ENCODE peak calls at places on chromosomes 2 and 18, in four cellular contexts. T is germinal center, Q is nucleus accumbens, G is occipital lobe. L is an unnamed sample.

GRCh38 chr2:43790118-43790517 is 16.3 kb downstream of the DYNC2LI1 start:
- DNase-seq in T (no peak), Q (no peak), G (no peak), L (no peak)

GRCh38 chr2:99689135-99689742 is 199.4 kb upstream of the REV1 start:
- DNase-seq in T (no peak), Q (no peak), G (no peak), L (no peak)

GRCh38 chr2:16218651-16219050 is 278.3 kb downstream of the MYCN start:
- DNase-seq in T (peak), Q (no peak), G (no peak), L (no peak)

GRCh38 chr18:46877329-46877987 is 39.8 kb downstream of the PIAS2 start:
- DNase-seq in T (no peak), Q (no peak), G (no peak), L (no peak)

GRCh38 chr2:8957593-8957992 is 45.9 kb downstream of the MBOAT2 start:
- DNase-seq in T (no peak), Q (no peak), G (no peak), L (no peak)

GRCh38 chr18:3281456-3282400 is 19.8 kb downstream of the MYL12B start:
- DNase-seq in T (peak), Q (no peak), G (no peak), L (peak)

GRCh38 chr18:79394438-79395307 is 1.1 kb upstream of the NFATC1 start:
- DNase-seq in T (peak), Q (no peak), G (no peak), L (no peak)

GRCh38 chr2:96117701-96118588 is 1.6 kb upstream of the ADRA2B start:
- DNase-seq in T (peak), Q (no peak), G (no peak), L (no peak)

GRCh38 chr2:10944799-10945198 is 33.1 kb downstream of the KCNF1 start:
- DNase-seq in T (no peak), Q (no peak), G (no peak), L (no peak)

GRCh38 chr2:241443486-241444223 is 64.7 kb downstream of the STK25 start:
- DNase-seq in T (no peak), Q (no peak), G (no peak), L (no peak)

GRCh38 chr2:126909366-126909765 is 10.7 kb downstream of the TEX51 start:
- DNase-seq in T (no peak), Q (no peak), G (no peak), L (no peak)

GRCh38 chr2:191660575-191660974 is 17.4 kb upstream of the NABP1 start:
- DNase-seq in T (no peak), Q (no peak), G (no peak), L (no peak)

GRCh38 chr2:180015951-180016709 is 9.0 kb upstream of the CWC22 start:
- DNase-seq in T (no peak), Q (no peak), G (no peak), L (no peak)

GRCh38 chr2:73112026-73112912 is 479 bp downstream of the RAB11FIP5 start:
- DNase-seq in T (peak), Q (no peak), G (no peak), L (no peak)

GRCh38 chr2:238865015-238865719 is 17.3 kb downstream of the TWIST2 start:
- DNase-seq in T (no peak), Q (no peak), G (no peak), L (no peak)

GRCh38 chr2:2152451-2152850 is 178.6 kb downstream of the MYT1L start:
- DNase-seq in T (no peak), Q (no peak), G (no peak), L (no peak)

GRCh38 chr2:240932724-240933047 is 26.6 kb downstream of the CROCC2 start:
- DNase-seq in T (no peak), Q (no peak), G (no peak), L (no peak)

GRCh38 chr2:145138626-145139025 is 618.7 kb upstream of the ZEB2 start:
- DNase-seq in T (no peak), Q (no peak), G (no peak), L (no peak)

GRCh38 chr2:189046275-189046674 is 72.1 kb downstream of the COL3A1 start:
- DNase-seq in T (no peak), Q (no peak), G (no peak), L (no peak)

GRCh38 chr2:37795938-37796337 is 124.5 kb upstream of the CDC42EP3 start:
- DNase-seq in T (no peak), Q (no peak), G (no peak), L (no peak)

GRCh38 chr2:236715511-236715961 is 145.9 kb downstream of the ACKR3 start:
- DNase-seq in T (no peak), Q (no peak), G (peak), L (no peak)

GRCh38 chr2:157194097-157194688 is 63.3 kb upstream of the GALNT5 start:
- DNase-seq in T (peak), Q (no peak), G (no peak), L (peak)

GRCh38 chr2:198371902-198372611 is 567.7 kb downstream of the PLCL1 start:
- DNase-seq in T (no peak), Q (no peak), G (no peak), L (no peak)

GRCh38 chr18:55319517-55319905 is 268.5 kb downstream of the TCF4 start:
- DNase-seq in T (no peak), Q (no peak), G (no peak), L (no peak)

GRCh38 chr18:61876899-61877298 is 15.9 kb downstream of the RNF152 start:
- DNase-seq in T (no peak), Q (no peak), G (peak), L (peak)

GRCh38 chr2:37230581-37230980 is 815 bp downstream of the CEBPZ start:
- DNase-seq in T (peak), Q (no peak), G (no peak), L (no peak)

L was measured in frontal cortex.